ENCODE peak calls at places on chromosomes 5 and 9, in four cellular contexts. T, G, U and P are unnamed samples.

GRCh38 chr9:77960356-77961153 is 71.1 kb downstream of the GNAQ start:
- ATAC-seq in T (no peak), G (peak), U (no peak), P (no peak)

GRCh38 chr5:123452401-123452800 is 29.2 kb upstream of the CEP120 start:
- ATAC-seq in T (no peak), G (no peak), U (no peak), P (no peak)

GRCh38 chr9:124453586-124454191 is 3.4 kb downstream of the ADGRD2 start:
- ATAC-seq in T (no peak), G (no peak), U (no peak), P (no peak)

GRCh38 chr9:6930827-6931226 is 173.1 kb downstream of the KDM4C start:
- ATAC-seq in T (no peak), G (no peak), U (no peak), P (no peak)

GRCh38 chr5:61624553-61624952 is 292.5 kb downstream of the ZSWIM6 start:
- ATAC-seq in T (no peak), G (no peak), U (no peak), P (no peak)

GRCh38 chr5:100726116-100726515 is 177.0 kb downstream of the ST8SIA4 start:
- ATAC-seq in T (no peak), G (no peak), U (no peak), P (no peak)

GRCh38 chr5:140043508-140043872 is 391 bp upstream of the NRG2 start:
- ATAC-seq in T (peak), G (peak), U (no peak), P (peak)

GRCh38 chr9:70043689-70044449 is at the start of gene MAMDC2:
- ATAC-seq in T (no peak), G (peak), U (peak), P (peak)

GRCh38 chr5:119355244-119355635 is 579 bp upstream of the TNFAIP8 start:
- ATAC-seq in T (peak), G (no peak), U (no peak), P (no peak)

GRCh38 chr9:29968831-29969230 is 2395.6 kb upstream of the C9orf72 start:
- ATAC-seq in T (no peak), G (no peak), U (no peak), P (no peak)

GRCh38 chr9:131823701-131824146 is 83.8 kb upstream of the RAPGEF1 start:
- ATAC-seq in T (no peak), G (no peak), U (no peak), P (no peak)

GRCh38 chr5:159678800-159679392 is 237.4 kb upstream of the ADRA1B start:
- ATAC-seq in T (peak), G (no peak), U (no peak), P (no peak)

GRCh38 chr5:168887931-168888330 is 308.8 kb upstream of the PANK3 start:
- ATAC-seq in T (no peak), G (no peak), U (no peak), P (no peak)

GRCh38 chr5:14594378-14595074 is 12.9 kb downstream of the OTULINL start:
- ATAC-seq in T (peak), G (peak), U (no peak), P (no peak)

GRCh38 chr9:131461166-131461565 is 41.6 kb upstream of the POMT1 start:
- ATAC-seq in T (no peak), G (no peak), U (no peak), P (no peak)

GRCh38 chr5:135866044-135866443 is 29.6 kb downstream of the IL9 start:
- ATAC-seq in T (no peak), G (no peak), U (no peak), P (no peak)

GRCh38 chr9:136328011-136328621 is 777 bp downstream of the GPSM1 start:
- ATAC-seq in T (no peak), G (peak), U (no peak), P (peak)

GRCh38 chr5:153147891-153148623 is 342.4 kb upstream of the GRIA1 start:
- ATAC-seq in T (no peak), G (peak), U (no peak), P (no peak)

GRCh38 chr9:130918102-130918869 is 20.8 kb downstream of the FIBCD1 start:
- ATAC-seq in T (no peak), G (no peak), U (no peak), P (no peak)

GRCh38 chr9:36603006-36603405 is 30.3 kb downstream of the MELK start:
- ATAC-seq in T (no peak), G (no peak), U (no peak), P (no peak)

GRCh38 chr5:33423018-33423630 is 17.6 kb upstream of the TARS1 start:
- ATAC-seq in T (no peak), G (peak), U (no peak), P (no peak)

GRCh38 chr9:94644543-94644942 is 5.2 kb upstream of the FBP1 start:
- ATAC-seq in T (no peak), G (peak), U (no peak), P (no peak)

GRCh38 chr5:8843766-8844165 is 702.1 kb downstream of the SEMA5A start:
- ATAC-seq in T (no peak), G (peak), U (no peak), P (peak)

GRCh38 chr5:92927291-92927778 is 653.7 kb downstream of the NR2F1-AS1 start:
- ATAC-seq in T (no peak), G (no peak), U (no peak), P (no peak)

GRCh38 chr5:149117970-149118369 is 23.3 kb upstream of the ABLIM3 start:
- ATAC-seq in T (peak), G (no peak), U (no peak), P (no peak)

GRCh38 chr5:115325291-115326019 is 29.0 kb upstream of the CCDC112 start:
- ATAC-seq in T (no peak), G (no peak), U (no peak), P (no peak)

GRCh38 chr9:136921307-136921706 is 23.2 kb downstream of the FBXW5 start:
- ATAC-seq in T (no peak), G (peak), U (no peak), P (no peak)